ENCODE peak calls at places on chromosomes 16 and 17, in ten cellular contexts. J is adrenal gland; W is uterus; N is amniotic epithelial cell; P is NCI-H1694; Y is adipocyte; Q is NCI-H774; Z is stimulated activated CD8-positive, alpha-beta memory T cell treated with anti-CD3 and anti-CD28 coated beads, Interleukin-2, amount 100 ng/mL, for 48 hours; A is CD8-positive, alpha-beta memory T cell; F is amniotic stem cell. V is an unnamed sample.
A peak's percentile ranks its signal among the peaks of the same experiment; 100 is the strongest.

GRCh38 chr16:57985204-57986121 is 14.5 kb upstream of the CNGB1 start:
- DNase-seq in Z (no peak), N (no peak), F (no peak), Q (no peak), J (no peak), P (no peak), W (peak; percentile 42), Y (peak; percentile 12), A (no peak), V (no peak)

GRCh38 chr17:81020767-81021497 is 14.0 kb upstream of the BAIAP2 start:
- DNase-seq in N (no peak), P (no peak), Z (no peak), A (no peak), Y (no peak), Q (no peak), W (peak; percentile 20), J (peak; percentile 47), F (no peak), V (peak; percentile 40)

GRCh38 chr17:79824893-79825579 is 14.2 kb downstream of the CBX4 start:
- DNase-seq in N (no peak), P (no peak), A (no peak), F (no peak), Y (no peak), J (no peak), Q (no peak), W (no peak), Z (no peak), V (no peak)

GRCh38 chr16:46932802-46933201 is 40.7 kb downstream of the DNAJA2 start:
- DNase-seq in Q (no peak), Z (no peak), P (no peak), A (no peak), J (no peak), N (no peak), W (no peak), Y (no peak), F (no peak), V (no peak)

GRCh38 chr17:55421179-55421934 is at the start of gene MMD:
- DNase-seq in Y (peak; percentile 25), Q (no peak), F (no peak), A (peak; percentile 26), P (no peak), W (peak; percentile 30), N (no peak), Z (no peak), J (peak; percentile 50), V (no peak)

GRCh38 chr16:8853611-8854010 is 15.2 kb downstream of the CARHSP1 start:
- DNase-seq in F (no peak), J (no peak), P (no peak), W (no peak), Z (no peak), N (peak; percentile 86), A (no peak), Y (no peak), Q (no peak), V (no peak)

GRCh38 chr17:43560461-43561427 is 14.6 kb upstream of the ETV4 start:
- DNase-seq in A (no peak), F (no peak), W (no peak), N (no peak), Z (no peak), P (no peak), Q (no peak), J (no peak), Y (no peak), V (no peak)

GRCh38 chr17:74836691-74837467 is 22.8 kb downstream of the GRIN2C start:
- DNase-seq in Y (no peak), N (no peak), A (no peak), Q (no peak), J (no peak), F (no peak), Z (no peak), P (no peak), W (no peak), V (no peak)

V was measured in CD14-positive monocyte.